ENCODE peak calls at places on chromosomes 3 and 15, in six cellular contexts. K is hypothalamus, X is Ammon's horn, E is bronchial epithelial cell, I is H9, A is H54. F is an unnamed sample.

GRCh38 chr15:84631706-84632272 is 22.3 kb downstream of the WDR73 start:
- DNase-seq in K (no peak), X (no peak), E (no peak), I (no peak), A (no peak), F (no peak)

GRCh38 chr3:42014949-42015533 is 53.1 kb upstream of the ULK4 start:
- DNase-seq in K (no peak), X (peak), E (no peak), I (no peak), A (no peak), F (peak)

GRCh38 chr3:43022111-43022510 is 43.0 kb downstream of the GASK1A start:
- DNase-seq in K (no peak), X (no peak), E (no peak), I (no peak), A (no peak), F (no peak)

GRCh38 chr15:29952245-29952644 is 130.0 kb upstream of the TJP1 start:
- DNase-seq in K (no peak), X (peak), E (no peak), I (no peak), A (no peak), F (no peak)

GRCh38 chr3:65356331-65357286 is 668.8 kb upstream of the ADAMTS9 start:
- DNase-seq in K (no peak), X (no peak), E (no peak), I (peak), A (no peak), F (no peak)

GRCh38 chr15:66170042-66170441 is 83.5 kb downstream of the MEGF11 start:
- DNase-seq in K (no peak), X (no peak), E (no peak), I (no peak), A (no peak), F (no peak)

GRCh38 chr3:140859592-140860336 is 81.9 kb upstream of the SLC25A36 start:
- DNase-seq in K (no peak), X (no peak), E (no peak), I (no peak), A (no peak), F (no peak)

GRCh38 chr3:186583820-186584219 is 13.3 kb downstream of the DNAJB11 start:
- DNase-seq in K (no peak), X (peak), E (peak), I (no peak), A (no peak), F (no peak)

GRCh38 chr3:197186887-197187588 is 111.4 kb downstream of the DLG1 start:
- DNase-seq in K (no peak), X (peak), E (peak), I (no peak), A (no peak), F (no peak)

GRCh38 chr3:172038823-172039222 is 555 bp upstream of the FNDC3B start:
- DNase-seq in K (no peak), X (no peak), E (no peak), I (peak), A (no peak), F (no peak)

GRCh38 chr15:62150445-62150844 is 14.6 kb downstream of the C2CD4B start:
- DNase-seq in K (no peak), X (no peak), E (no peak), I (no peak), A (no peak), F (no peak)

GRCh38 chr15:64930778-64931240 is 19.1 kb downstream of the ANKDD1A start:
- DNase-seq in K (no peak), X (no peak), E (no peak), I (no peak), A (peak), F (no peak)

GRCh38 chr15:95603802-95604201 is 726.7 kb upstream of the NR2F2 start:
- DNase-seq in K (no peak), X (no peak), E (no peak), I (no peak), A (no peak), F (no peak)

GRCh38 chr3:13451301-13451673 is 28.8 kb upstream of the HDAC11 start:
- DNase-seq in K (no peak), X (no peak), E (peak), I (peak), A (peak), F (no peak)

GRCh38 chr3:78337801-78338211 is 1297.9 kb downstream of the ROBO2 start:
- DNase-seq in K (no peak), X (no peak), E (peak), I (no peak), A (no peak), F (no peak)

GRCh38 chr3:112770026-112770626 is 76.5 kb downstream of the CD200R1L start:
- DNase-seq in K (no peak), X (no peak), E (peak), I (peak), A (no peak), F (no peak)

GRCh38 chr3:87333393-87333892 is 57.1 kb upstream of the POU1F1 start:
- DNase-seq in K (no peak), X (no peak), E (peak), I (no peak), A (peak), F (no peak)

GRCh38 chr15:60400957-60401356 is 3.2 kb upstream of the ANXA2 start:
- DNase-seq in K (no peak), X (no peak), E (no peak), I (peak), A (no peak), F (no peak)

GRCh38 chr3:126916546-126916945 is 66.4 kb upstream of the PLXNA1 start:
- DNase-seq in K (no peak), X (no peak), E (no peak), I (no peak), A (no peak), F (no peak)

GRCh38 chr15:31222769-31223345 is 103.8 kb upstream of the KLF13 start:
- DNase-seq in K (no peak), X (peak), E (no peak), I (no peak), A (no peak), F (no peak)

GRCh38 chr15:29689724-29689986 is 132.6 kb downstream of the TJP1 start:
- DNase-seq in K (no peak), X (no peak), E (no peak), I (no peak), A (no peak), F (no peak)

GRCh38 chr3:55128201-55128870 is 200.5 kb upstream of the LRTM1 start:
- DNase-seq in K (no peak), X (peak), E (peak), I (no peak), A (no peak), F (no peak)

GRCh38 chr15:84151205-84151931 is 84.2 kb upstream of the GOLGA6L4 start:
- DNase-seq in K (no peak), X (no peak), E (no peak), I (no peak), A (no peak), F (no peak)

GRCh38 chr3:9732753-9733115 is 1.2 kb downstream of the BRPF1 start:
- DNase-seq in K (no peak), X (no peak), E (no peak), I (no peak), A (no peak), F (no peak)

GRCh38 chr3:159804726-159805410 is 183.8 kb upstream of the IL12A start:
- DNase-seq in K (no peak), X (peak), E (peak), I (peak), A (peak), F (peak)

GRCh38 chr3:99627062-99627826 is 11.2 kb upstream of the COL8A1 start:
- DNase-seq in K (no peak), X (no peak), E (peak), I (no peak), A (no peak), F (no peak)

GRCh38 chr3:146313411-146314111 is 62.7 kb upstream of the PLSCR4 start:
- DNase-seq in K (no peak), X (no peak), E (peak), I (no peak), A (no peak), F (no peak)

GRCh38 chr3:195072916-195073564 is 197.9 kb downstream of the XXYLT1 start:
- DNase-seq in K (no peak), X (no peak), E (no peak), I (no peak), A (no peak), F (no peak)

GRCh38 chr15:70056091-70056680 is 41.5 kb downstream of the TLE3 start:
- DNase-seq in K (no peak), X (no peak), E (no peak), I (no peak), A (no peak), F (no peak)

GRCh38 chr3:195081242-195081963 is 189.6 kb downstream of the XXYLT1 start:
- DNase-seq in K (no peak), X (no peak), E (no peak), I (no peak), A (no peak), F (no peak)

GRCh38 chr3:43659250-43659880 is 31.4 kb upstream of the ABHD5 start:
- DNase-seq in K (no peak), X (no peak), E (no peak), I (no peak), A (no peak), F (no peak)

GRCh38 chr3:81339040-81339845 is 422.2 kb downstream of the GBE1 start:
- DNase-seq in K (no peak), X (no peak), E (peak), I (no peak), A (no peak), F (no peak)

GRCh38 chr3:34206996-34207395 is 408.6 kb downstream of the PDCD6IP start:
- DNase-seq in K (no peak), X (no peak), E (no peak), I (no peak), A (no peak), F (no peak)

GRCh38 chr15:91824256-91824655 is 29.3 kb upstream of the SLCO3A1 start:
- DNase-seq in K (no peak), X (peak), E (no peak), I (no peak), A (no peak), F (no peak)

GRCh38 chr3:33128706-33129105 is 14.9 kb downstream of the CRTAP start:
- DNase-seq in K (no peak), X (no peak), E (no peak), I (no peak), A (no peak), F (no peak)

GRCh38 chr15:98865397-98866339 is 141.9 kb downstream of the PGPEP1L start:
- DNase-seq in K (no peak), X (peak), E (peak), I (peak), A (peak), F (no peak)

F was measured in 8988T.